ENCODE peak calls at places on chromosomes 2 and 18, in five cellular contexts. One of them, this sample, is unnamed.

GRCh38 chr18:29753379-29753778 is 1289.2 kb downstream of the DSC3 start:
- DNase-seq in brain microvascular endothelial cell: no peak
- DNase-seq in tibial artery: no peak
- DNase-seq in right cardiac atrium: no peak
- DNase-seq in substantia nigra: no peak
- DNase-seq in this sample: no peak

GRCh38 chr18:78810706-78811105 is 168.9 kb upstream of the SALL3 start:
- DNase-seq in brain microvascular endothelial cell: no peak
- DNase-seq in substantia nigra: no peak
- DNase-seq in tibial artery: no peak
- DNase-seq in right cardiac atrium: no peak
- DNase-seq in this sample: no peak

GRCh38 chr18:11307716-11308115 is 158.3 kb upstream of the PIEZO2 start:
- DNase-seq in right cardiac atrium: no peak
- DNase-seq in brain microvascular endothelial cell: no peak
- DNase-seq in tibial artery: no peak
- DNase-seq in substantia nigra: no peak
- DNase-seq in this sample: no peak

GRCh38 chr2:19349911-19350677 is 8.3 kb downstream of the OSR1 start:
- DNase-seq in brain microvascular endothelial cell: peak; percentile 34
- DNase-seq in substantia nigra: peak; percentile 73
- DNase-seq in tibial artery: peak; percentile 59
- DNase-seq in right cardiac atrium: peak; percentile 86
- DNase-seq in this sample: no peak

GRCh38 chr2:179511105-179511504 is 246.5 kb upstream of the SESTD1 start:
- DNase-seq in substantia nigra: no peak
- DNase-seq in brain microvascular endothelial cell: no peak
- DNase-seq in right cardiac atrium: no peak
- DNase-seq in tibial artery: no peak
- DNase-seq in this sample: no peak

GRCh38 chr18:644395-645004 is 13.0 kb upstream of the TYMS start:
- DNase-seq in brain microvascular endothelial cell: no peak
- DNase-seq in right cardiac atrium: no peak
- DNase-seq in substantia nigra: peak; percentile 45
- DNase-seq in tibial artery: no peak
- DNase-seq in this sample: no peak

GRCh38 chr2:55519908-55520885 is 679 bp downstream of the CFAP36 start:
- DNase-seq in substantia nigra: peak; percentile 23
- DNase-seq in right cardiac atrium: no peak
- DNase-seq in tibial artery: peak; percentile 28
- DNase-seq in brain microvascular endothelial cell: peak; percentile 12
- DNase-seq in this sample: no peak

GRCh38 chr2:159961005-159961404 is 101.4 kb downstream of the PLA2R1 start:
- DNase-seq in substantia nigra: no peak
- DNase-seq in right cardiac atrium: no peak
- DNase-seq in tibial artery: no peak
- DNase-seq in brain microvascular endothelial cell: peak; percentile 35
- DNase-seq in this sample: peak; percentile 49

GRCh38 chr18:24837065-24837464 is 376.6 kb downstream of the HRH4 start:
- DNase-seq in right cardiac atrium: no peak
- DNase-seq in brain microvascular endothelial cell: no peak
- DNase-seq in tibial artery: no peak
- DNase-seq in substantia nigra: no peak
- DNase-seq in this sample: no peak

GRCh38 chr2:217307023-217307422 is 447.2 kb upstream of the TNP1 start:
- DNase-seq in substantia nigra: no peak
- DNase-seq in brain microvascular endothelial cell: no peak
- DNase-seq in tibial artery: no peak
- DNase-seq in right cardiac atrium: no peak
- DNase-seq in this sample: no peak

GRCh38 chr18:8708670-8709069 is 3.3 kb downstream of the MTCL1 start:
- DNase-seq in brain microvascular endothelial cell: no peak
- DNase-seq in substantia nigra: no peak
- DNase-seq in right cardiac atrium: no peak
- DNase-seq in tibial artery: no peak
- DNase-seq in this sample: no peak

GRCh38 chr2:233851169-233851568 is 3.2 kb downstream of the HJURP start:
- DNase-seq in right cardiac atrium: no peak
- DNase-seq in tibial artery: no peak
- DNase-seq in brain microvascular endothelial cell: no peak
- DNase-seq in substantia nigra: no peak
- DNase-seq in this sample: no peak

GRCh38 chr2:12606472-12607000 is 110.2 kb upstream of the TRIB2 start:
- DNase-seq in brain microvascular endothelial cell: peak; percentile 74
- DNase-seq in right cardiac atrium: no peak
- DNase-seq in tibial artery: no peak
- DNase-seq in substantia nigra: no peak
- DNase-seq in this sample: no peak

GRCh38 chr2:239326831-239327535 is 73.8 kb downstream of the HDAC4 start:
- DNase-seq in substantia nigra: no peak
- DNase-seq in brain microvascular endothelial cell: no peak
- DNase-seq in right cardiac atrium: peak; percentile 59
- DNase-seq in tibial artery: no peak
- DNase-seq in this sample: no peak

GRCh38 chr18:63508634-63509033 is 31.9 kb downstream of the SERPINB5 start:
- DNase-seq in tibial artery: no peak
- DNase-seq in right cardiac atrium: no peak
- DNase-seq in substantia nigra: no peak
- DNase-seq in brain microvascular endothelial cell: no peak
- DNase-seq in this sample: no peak

GRCh38 chr18:42559292-42559691 is 556.2 kb downstream of the RIT2 start:
- DNase-seq in tibial artery: no peak
- DNase-seq in brain microvascular endothelial cell: no peak
- DNase-seq in right cardiac atrium: no peak
- DNase-seq in substantia nigra: no peak
- DNase-seq in this sample: no peak

GRCh38 chr2:74333175-74333574 is 10.0 kb downstream of the SLC4A5 start:
- DNase-seq in brain microvascular endothelial cell: peak; percentile 52
- DNase-seq in substantia nigra: no peak
- DNase-seq in right cardiac atrium: no peak
- DNase-seq in tibial artery: no peak
- DNase-seq in this sample: no peak

GRCh38 chr2:173891315-173892037 is 73.7 kb downstream of the SP3 start:
- DNase-seq in brain microvascular endothelial cell: no peak
- DNase-seq in right cardiac atrium: no peak
- DNase-seq in substantia nigra: no peak
- DNase-seq in tibial artery: no peak
- DNase-seq in this sample: no peak

GRCh38 chr2:233152541-233152940 is 92.4 kb downstream of the INPP5D start:
- DNase-seq in brain microvascular endothelial cell: no peak
- DNase-seq in substantia nigra: peak; percentile 46
- DNase-seq in tibial artery: no peak
- DNase-seq in right cardiac atrium: peak; percentile 93
- DNase-seq in this sample: no peak

GRCh38 chr2:178761759-178762371 is 45.4 kb downstream of the TTN start:
- DNase-seq in brain microvascular endothelial cell: peak; percentile 25
- DNase-seq in tibial artery: no peak
- DNase-seq in right cardiac atrium: no peak
- DNase-seq in substantia nigra: no peak
- DNase-seq in this sample: no peak

GRCh38 chr2:59885536-59885935 is 667.9 kb downstream of the BCL11A start:
- DNase-seq in tibial artery: no peak
- DNase-seq in right cardiac atrium: no peak
- DNase-seq in brain microvascular endothelial cell: no peak
- DNase-seq in substantia nigra: no peak
- DNase-seq in this sample: no peak

GRCh38 chr2:122340246-122340645 is 584.8 kb downstream of the TSN start:
- DNase-seq in substantia nigra: no peak
- DNase-seq in brain microvascular endothelial cell: no peak
- DNase-seq in tibial artery: no peak
- DNase-seq in right cardiac atrium: no peak
- DNase-seq in this sample: no peak

GRCh38 chr2:57296795-57297517 is 749.6 kb upstream of the VRK2 start:
- DNase-seq in tibial artery: no peak
- DNase-seq in brain microvascular endothelial cell: peak; percentile 0
- DNase-seq in right cardiac atrium: no peak
- DNase-seq in substantia nigra: no peak
- DNase-seq in this sample: no peak

GRCh38 chr2:182745061-182745460 is 29.0 kb downstream of the DNAJC10 start:
- DNase-seq in brain microvascular endothelial cell: no peak
- DNase-seq in substantia nigra: no peak
- DNase-seq in right cardiac atrium: no peak
- DNase-seq in tibial artery: no peak
- DNase-seq in this sample: no peak

GRCh38 chr2:149119358-149119757 is 80.9 kb downstream of the LYPD6B start:
- DNase-seq in tibial artery: no peak
- DNase-seq in right cardiac atrium: no peak
- DNase-seq in substantia nigra: no peak
- DNase-seq in brain microvascular endothelial cell: no peak
- DNase-seq in this sample: no peak

GRCh38 chr2:226583715-226584114 is 215.9 kb downstream of the IRS1 start:
- DNase-seq in substantia nigra: no peak
- DNase-seq in right cardiac atrium: no peak
- DNase-seq in tibial artery: no peak
- DNase-seq in brain microvascular endothelial cell: peak; percentile 48
- DNase-seq in this sample: no peak

GRCh38 chr18:51191139-51191717 is 6.3 kb downstream of the MEX3C start:
- DNase-seq in tibial artery: no peak
- DNase-seq in substantia nigra: no peak
- DNase-seq in right cardiac atrium: no peak
- DNase-seq in brain microvascular endothelial cell: no peak
- DNase-seq in this sample: no peak

GRCh38 chr2:239222346-239223028 is 178.3 kb downstream of the HDAC4 start:
- DNase-seq in right cardiac atrium: no peak
- DNase-seq in substantia nigra: no peak
- DNase-seq in brain microvascular endothelial cell: no peak
- DNase-seq in tibial artery: no peak
- DNase-seq in this sample: no peak

GRCh38 chr2:126674075-126674744 is 18.3 kb downstream of the GYPC start:
- DNase-seq in brain microvascular endothelial cell: no peak
- DNase-seq in right cardiac atrium: no peak
- DNase-seq in tibial artery: no peak
- DNase-seq in substantia nigra: no peak
- DNase-seq in this sample: no peak

GRCh38 chr2:152054593-152054992 is 44.3 kb downstream of the CACNB4 start:
- DNase-seq in tibial artery: no peak
- DNase-seq in brain microvascular endothelial cell: peak; percentile 75
- DNase-seq in substantia nigra: no peak
- DNase-seq in right cardiac atrium: no peak
- DNase-seq in this sample: no peak

GRCh38 chr18:22394428-22394827 is 23.3 kb downstream of the CTAGE1 start:
- DNase-seq in tibial artery: no peak
- DNase-seq in substantia nigra: no peak
- DNase-seq in right cardiac atrium: no peak
- DNase-seq in brain microvascular endothelial cell: no peak
- DNase-seq in this sample: no peak

GRCh38 chr18:22387787-22388186 is 29.9 kb downstream of the CTAGE1 start:
- DNase-seq in tibial artery: no peak
- DNase-seq in brain microvascular endothelial cell: no peak
- DNase-seq in substantia nigra: no peak
- DNase-seq in right cardiac atrium: no peak
- DNase-seq in this sample: no peak

GRCh38 chr18:22387364-22387763 is 30.4 kb downstream of the CTAGE1 start:
- DNase-seq in substantia nigra: no peak
- DNase-seq in tibial artery: no peak
- DNase-seq in right cardiac atrium: no peak
- DNase-seq in brain microvascular endothelial cell: no peak
- DNase-seq in this sample: no peak

GRCh38 chr18:22391571-22392359 is 25.9 kb downstream of the CTAGE1 start:
- DNase-seq in tibial artery: peak; percentile 27
- DNase-seq in brain microvascular endothelial cell: peak; percentile 98
- DNase-seq in substantia nigra: no peak
- DNase-seq in right cardiac atrium: peak; percentile 48
- DNase-seq in this sample: peak; percentile 78
- H3K27ac ChIP-seq in tibial artery: peak overlapping the region; percentile 11
- H3K27ac ChIP-seq in brain microvascular endothelial cell: peak overlapping the region; percentile 75
- H3K27ac ChIP-seq in substantia nigra: no peak overlapping the region
- H3K27ac ChIP-seq in right cardiac atrium: peak overlapping the region; percentile 17
- H3K27ac ChIP-seq in this sample: peak overlapping the region; percentile 30

DNA sequence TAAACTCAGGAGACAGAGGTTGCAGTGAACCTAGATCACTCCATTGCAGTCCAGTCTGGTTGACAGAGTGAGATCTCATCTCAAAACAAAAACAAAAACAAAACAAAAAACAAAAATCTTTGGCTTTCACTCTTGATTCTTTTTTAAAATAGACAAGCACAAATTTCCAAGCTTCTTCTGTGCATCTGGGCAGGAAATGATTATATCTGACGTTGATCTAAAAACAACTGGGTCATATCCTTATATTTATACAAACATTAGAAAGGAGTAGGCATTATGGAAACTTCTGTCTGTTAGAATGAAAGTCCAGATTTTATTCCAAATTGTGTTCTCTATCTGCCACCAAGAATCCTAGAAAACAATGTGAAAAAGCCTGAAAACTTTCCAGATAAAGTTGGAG is 26.2 kb upstream of the PMAIP1 start:
- DNase-seq in substantia nigra: no peak
- DNase-seq in tibial artery: no peak
- DNase-seq in brain microvascular endothelial cell: no peak
- DNase-seq in right cardiac atrium: no peak
- DNase-seq in this sample: no peak
- H3K27ac ChIP-seq in substantia nigra: no peak overlapping the region
- H3K27ac ChIP-seq in tibial artery: no peak overlapping the region
- H3K27ac ChIP-seq in brain microvascular endothelial cell: peak overlapping the region; percentile 91
- H3K27ac ChIP-seq in right cardiac atrium: no peak overlapping the region
- H3K27ac ChIP-seq in this sample: peak overlapping the region; percentile 93

GRCh38 chr2:218659258-218659987 is at the start of the genes BCS1L and ZNF142:
- DNase-seq in right cardiac atrium: peak; percentile 96
- DNase-seq in tibial artery: peak; percentile 94
- DNase-seq in brain microvascular endothelial cell: peak; percentile 88
- DNase-seq in substantia nigra: peak; percentile 88
- DNase-seq in this sample: peak; percentile 92

GRCh38 chr2:218662377-218662776 is 2.9 kb downstream of the BCS1L start:
- DNase-seq in right cardiac atrium: no peak
- DNase-seq in tibial artery: no peak
- DNase-seq in substantia nigra: no peak
- DNase-seq in brain microvascular endothelial cell: no peak
- DNase-seq in this sample: no peak

GRCh38 chr2:218658671-218659257 is 659 bp downstream of the ZNF142 start:
- DNase-seq in brain microvascular endothelial cell: peak; percentile 35
- DNase-seq in right cardiac atrium: no peak
- DNase-seq in tibial artery: no peak
- DNase-seq in substantia nigra: no peak
- DNase-seq in this sample: peak; percentile 42

GRCh38 chr2:218662827-218663226 is 3.3 kb downstream of the BCS1L start:
- DNase-seq in brain microvascular endothelial cell: no peak
- DNase-seq in substantia nigra: no peak
- DNase-seq in tibial artery: no peak
- DNase-seq in right cardiac atrium: no peak
- DNase-seq in this sample: no peak

GRCh38 chr2:218659988-218660358 is 490 bp downstream of the BCS1L start:
- DNase-seq in substantia nigra: no peak
- DNase-seq in brain microvascular endothelial cell: no peak
- DNase-seq in right cardiac atrium: no peak
- DNase-seq in tibial artery: no peak
- DNase-seq in this sample: no peak
- H3K27ac ChIP-seq in substantia nigra: peak overlapping the region; percentile 68
- H3K27ac ChIP-seq in brain microvascular endothelial cell: no peak overlapping the region
- H3K27ac ChIP-seq in right cardiac atrium: peak overlapping the region; percentile 16
- H3K27ac ChIP-seq in tibial artery: peak overlapping the region; percentile 79
- H3K27ac ChIP-seq in this sample: no peak overlapping the region

DNA sequence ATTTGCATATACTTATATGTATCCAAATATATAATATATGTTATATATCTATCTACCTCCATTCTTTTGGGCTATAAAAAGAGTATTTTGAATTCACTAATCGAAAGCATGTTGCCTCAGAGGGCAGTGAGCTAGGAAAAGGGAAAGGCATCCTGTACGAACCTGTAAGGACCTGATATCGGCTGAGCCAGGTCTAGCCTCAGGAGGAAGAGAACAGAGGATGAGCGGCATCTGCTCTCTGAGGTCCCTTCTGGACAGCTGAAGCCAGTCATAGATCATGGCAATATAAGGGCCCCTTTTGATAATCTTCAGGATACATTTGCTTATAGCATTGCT is 166.2 kb upstream of the STK17B start:
- DNase-seq in right cardiac atrium: no peak
- DNase-seq in brain microvascular endothelial cell: no peak
- DNase-seq in substantia nigra: no peak
- DNase-seq in tibial artery: no peak
- DNase-seq in this sample: no peak
- H3K27ac ChIP-seq in right cardiac atrium: no peak overlapping the region
- H3K27ac ChIP-seq in brain microvascular endothelial cell: no peak overlapping the region
- H3K27ac ChIP-seq in substantia nigra: no peak overlapping the region
- H3K27ac ChIP-seq in tibial artery: no peak overlapping the region
- H3K27ac ChIP-seq in this sample: no peak overlapping the region